ENCODE peak calls at places on chromosomes 7 and 10, in five cellular contexts. R is IMR-90; F is CD4-positive, alpha-beta memory T cell; Y is CD8-positive, alpha-beta T cell; U is right atrium auricular region. E is an unnamed sample.

GRCh38 chr10:23694446-23694920 is 255.6 kb downstream of the OTUD1 start:
- DNase-seq in R (no peak), F (no peak), Y (no peak), U (no peak), E (no peak)

GRCh38 chr7:45024126-45024744 is 24.2 kb downstream of the CCM2 start:
- DNase-seq in R (no peak), F (no peak), Y (no peak), U (no peak), E (no peak)

GRCh38 chr7:156466262-156466661 is 174.3 kb upstream of the RNF32 start:
- DNase-seq in R (no peak), F (no peak), Y (no peak), U (no peak), E (no peak)

GRCh38 chr7:135275971-135276580 is 42.4 kb downstream of the STRA8 start:
- DNase-seq in R (no peak), F (no peak), Y (no peak), U (no peak), E (no peak)

GRCh38 chr10:122176232-122176865 is 94.7 kb upstream of the BTBD16 start:
- DNase-seq in R (peak; percentile 59), F (no peak), Y (no peak), U (no peak), E (peak; percentile 15)

GRCh38 chr7:147509052-147509480 is 1081.5 kb upstream of the C7orf33 start:
- DNase-seq in R (peak; percentile 44), F (no peak), Y (no peak), U (no peak), E (no peak)

GRCh38 chr7:81014266-81014665 is 95.4 kb upstream of the SEMA3C start:
- DNase-seq in R (peak; percentile 26), F (no peak), Y (no peak), U (no peak), E (no peak)

GRCh38 chr7:129698516-129699418 is 87.2 kb downstream of the NRF1 start:
- DNase-seq in R (no peak), F (no peak), Y (no peak), U (no peak), E (no peak)

GRCh38 chr10:2893991-2894390 is 173.4 kb upstream of the PFKP start:
- DNase-seq in R (no peak), F (no peak), Y (no peak), U (peak; percentile 46), E (no peak)

GRCh38 chr7:149598721-149599308 is 101.2 kb upstream of the ZNF746 start:
- DNase-seq in R (peak; percentile 38), F (no peak), Y (no peak), U (no peak), E (no peak)

GRCh38 chr10:131902691-131903090 is 1.9 kb downstream of the PPP2R2D start:
- DNase-seq in R (no peak), F (no peak), Y (no peak), U (no peak), E (peak; percentile 55)

GRCh38 chr10:5532618-5533097 is 7.9 kb downstream of the CALML3 start:
- DNase-seq in R (no peak), F (no peak), Y (no peak), U (no peak), E (peak; percentile 40)

DNA sequence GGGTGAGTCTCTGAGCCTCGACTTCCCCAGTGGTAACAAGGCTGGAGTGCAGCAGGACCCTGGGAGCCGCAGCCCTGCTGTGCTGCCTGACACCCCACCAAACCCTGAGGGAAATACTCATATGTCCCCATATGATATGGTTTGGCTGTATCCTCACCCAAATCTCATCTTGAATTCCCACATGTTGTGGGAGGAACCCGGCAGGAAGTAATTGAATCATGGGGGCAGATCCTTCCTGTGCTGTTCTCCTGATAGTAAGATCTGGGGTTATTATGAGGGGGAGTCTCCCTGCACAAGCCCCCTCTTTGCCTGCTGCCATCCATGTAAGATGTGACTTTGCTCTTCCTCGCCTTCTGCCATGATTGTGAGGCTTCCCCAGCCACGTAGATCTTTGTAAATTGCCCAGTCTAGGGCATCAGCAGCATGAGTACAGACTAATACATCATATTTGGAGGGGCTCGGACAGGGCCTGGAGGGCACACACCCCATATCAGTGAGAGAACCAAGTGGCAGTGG is 68.7 kb downstream of the RGS10 start:
- DNase-seq in R (no peak), F (no peak), Y (no peak), U (no peak), E (no peak)
- H3K27me3 ChIP-seq in R (peaks cover 60% of the 10 kb centered on the region), F (no peaks in the 10 kb centered on the region), Y (no peaks in the 10 kb centered on the region), U (no peaks in the 10 kb centered on the region), E (no peaks in the 10 kb centered on the region)

GRCh38 chr7:121329460-121330052 is 756 bp downstream of the WNT16 start:
- DNase-seq in R (no peak), F (no peak), Y (no peak), U (no peak), E (peak; percentile 87)

GRCh38 chr7:121328508-121329459 is at the start of gene WNT16:
- DNase-seq in R (no peak), F (no peak), Y (no peak), U (no peak), E (peak; percentile 85)

GRCh38 chr7:121330053-121330833 is 1.4 kb downstream of the WNT16 start:
- DNase-seq in R (no peak), F (no peak), Y (no peak), U (no peak), E (peak; percentile 84)

GRCh38 chr7:121331574-121331973 is 2.8 kb downstream of the WNT16 start:
- DNase-seq in R (no peak), F (no peak), Y (no peak), U (no peak), E (no peak)

GRCh38 chr7:121331048-121331447 is 2.2 kb downstream of the WNT16 start:
- DNase-seq in R (no peak), F (no peak), Y (no peak), U (no peak), E (no peak)
- H3K27me3 ChIP-seq in R (peaks cover 21% of the 10 kb centered on the region), F (peaks cover 3% of the 10 kb centered on the region), Y (peaks cover 4% of the 10 kb centered on the region), U (peaks cover 18% of the 10 kb centered on the region), E (peaks cover 28% of the 10 kb centered on the region)

GRCh38 chr7:1694981-1695511 is 25.0 kb downstream of the ELFN1 start:
- DNase-seq in R (no peak), F (no peak), Y (no peak), U (no peak), E (peak; percentile 62)

GRCh38 chr7:1694551-1694950 is 24.5 kb downstream of the ELFN1 start:
- DNase-seq in R (no peak), F (no peak), Y (no peak), U (no peak), E (peak; percentile 47)

GRCh38 chr7:1697499-1698125 is 27.5 kb downstream of the ELFN1 start:
- DNase-seq in R (no peak), F (no peak), Y (no peak), U (no peak), E (peak; percentile 41)

GRCh38 chr7:1696671-1697498 is 26.8 kb downstream of the ELFN1 start:
- DNase-seq in R (no peak), F (no peak), Y (no peak), U (no peak), E (peak; percentile 58)

GRCh38 chr7:1695800-1696454 is 25.9 kb downstream of the ELFN1 start:
- DNase-seq in R (no peak), F (no peak), Y (no peak), U (no peak), E (peak; percentile 47)
- H3K27me3 ChIP-seq in R (peaks cover 5% of the 10 kb centered on the region), F (no peaks in the 10 kb centered on the region), Y (no peaks in the 10 kb centered on the region), U (no peaks in the 10 kb centered on the region), E (no peaks in the 10 kb centered on the region)

DNA sequence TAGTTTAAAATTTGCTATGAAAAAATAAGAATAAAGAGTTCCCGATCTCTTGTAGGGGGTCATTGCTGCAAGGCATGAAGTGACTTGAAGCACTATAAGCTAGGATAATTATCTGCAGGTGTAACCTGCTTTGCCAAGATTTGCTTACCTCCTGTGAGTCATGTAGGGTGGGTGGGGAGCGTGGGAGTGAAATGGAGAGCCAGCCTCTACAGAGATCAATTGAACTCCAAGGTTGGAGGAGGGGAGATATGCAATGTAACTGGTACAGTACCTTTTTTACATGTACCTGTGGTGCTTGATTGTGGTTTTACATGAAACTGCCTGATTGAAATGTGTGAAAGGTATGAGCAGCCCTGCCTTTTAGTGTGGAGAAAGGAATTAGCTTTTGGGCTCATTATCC is 138.4 kb upstream of the GRB10 start:
- DNase-seq in R (no peak), F (no peak), Y (no peak), U (no peak), E (no peak)
- H3K27me3 ChIP-seq in R (peaks cover 7% of the 10 kb centered on the region), F (no peaks in the 10 kb centered on the region), Y (no peaks in the 10 kb centered on the region), U (no peaks in the 10 kb centered on the region), E (no peaks in the 10 kb centered on the region)

GRCh38 chr7:117165656-117166055 is 157.2 kb downstream of the WNT2 start:
- DNase-seq in R (no peak), F (no peak), Y (no peak), U (no peak), E (no peak)
- H3K27me3 ChIP-seq in R (no peaks in the 10 kb centered on the region), F (no peaks in the 10 kb centered on the region), Y (no peaks in the 10 kb centered on the region), U (no peaks in the 10 kb centered on the region), E (no peaks in the 10 kb centered on the region)

DNA sequence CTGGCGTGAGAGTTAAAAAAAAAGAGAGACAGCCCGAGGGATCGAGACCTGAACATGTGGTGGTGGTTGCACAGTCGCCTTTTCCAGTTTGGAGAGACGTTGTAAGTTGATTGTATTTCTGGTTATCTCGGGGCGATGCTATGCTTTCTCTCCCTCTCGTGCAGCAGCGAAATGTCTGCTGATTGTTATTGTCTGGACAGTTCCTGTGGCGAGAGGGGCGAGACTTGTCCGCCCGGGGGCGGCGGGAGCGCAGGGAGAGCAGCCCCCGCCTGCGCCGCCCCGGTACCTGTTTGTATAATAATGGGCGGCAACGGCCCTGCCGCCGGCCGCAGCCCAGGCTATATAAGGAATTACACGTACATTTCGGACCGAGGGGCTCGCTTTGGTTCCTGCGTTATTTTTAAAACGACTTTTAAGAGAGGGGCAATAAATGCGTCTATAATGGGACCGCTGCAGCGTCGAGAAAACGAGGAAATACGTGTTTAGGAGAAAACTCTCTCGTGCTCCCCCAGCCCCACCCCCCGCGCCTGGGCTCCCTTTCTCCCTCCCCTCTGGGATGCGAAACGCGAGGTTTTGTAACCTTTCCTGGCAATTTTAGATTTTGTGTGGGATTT is 1.7 kb downstream of the ZEB1 start:
- DNase-seq in R (peak; percentile 59), F (peak; percentile 35), Y (peak; percentile 9), U (peak; percentile 66), E (peak; percentile 85)
- H3K27me3 ChIP-seq in R (no peaks in the 10 kb centered on the region), F (no peaks in the 10 kb centered on the region), Y (no peaks in the 10 kb centered on the region), U (no peaks in the 10 kb centered on the region), E (no peaks in the 10 kb centered on the region)

E was measured in spleen.